ENCODE peak calls at places on chromosomes 3 and 15, in six cellular contexts. T is neural progenitor cell, A is HTR-8/SVneo, S is osteoblast, V is sigmoid colon, D is Peyer's patch. K is an unnamed sample.
A peak's percentile ranks its signal among the peaks of the same experiment; 100 is the strongest.

GRCh38 chr3:4052691-4053090 is 250.5 kb upstream of the SETMAR start:
- DNase-seq in T (no peak), A (no peak), S (no peak), V (no peak), D (no peak), K (no peak)

GRCh38 chr3:126659915-126660886 is 5.3 kb upstream of the TXNRD3 start:
- DNase-seq in T (peak; percentile 47), A (no peak), S (no peak), V (peak; percentile 38), D (peak; percentile 39), K (no peak)

GRCh38 chr15:68819451-68820204 is 1.1 kb downstream of the ANP32A start:
- DNase-seq in T (peak; percentile 70), A (no peak), S (peak; percentile 95), V (peak; percentile 76), D (peak; percentile 62), K (peak; percentile 88)

GRCh38 chr3:7086417-7086816 is 225.5 kb downstream of the GRM7 start:
- DNase-seq in T (no peak), A (no peak), S (no peak), V (no peak), D (no peak), K (no peak)

GRCh38 chr15:101042320-101042719 is 123.2 kb downstream of the LRRK1 start:
- DNase-seq in T (no peak), A (no peak), S (no peak), V (peak; percentile 44), D (peak; percentile 6), K (peak; percentile 20)

GRCh38 chr3:71987089-71987735 is 202.3 kb upstream of the PROK2 start:
- DNase-seq in T (no peak), A (no peak), S (no peak), V (no peak), D (no peak), K (no peak)

GRCh38 chr3:119294889-119295769 is 946 bp downstream of the ARHGAP31 start:
- DNase-seq in T (peak; percentile 46), A (peak; percentile 32), S (peak; percentile 73), V (peak; percentile 74), D (peak; percentile 55), K (peak; percentile 86)

GRCh38 chr15:65868546-65869126 is 655 bp upstream of the RAB11A start:
- DNase-seq in T (peak; percentile 39), A (no peak), S (no peak), V (no peak), D (no peak), K (no peak)

GRCh38 chr15:63218114-63218808 is 28.9 kb downstream of the RAB8B start:
- DNase-seq in T (no peak), A (no peak), S (no peak), V (no peak), D (no peak), K (no peak)

GRCh38 chr3:148999806-149000205 is 8.5 kb downstream of the GYG1 start:
- DNase-seq in T (no peak), A (no peak), S (no peak), V (no peak), D (no peak), K (no peak)

GRCh38 chr3:24598691-24599090 is 104.0 kb upstream of the THRB start:
- DNase-seq in T (no peak), A (no peak), S (no peak), V (no peak), D (no peak), K (no peak)

GRCh38 chr3:5078151-5078550 is 43.9 kb upstream of the ARL8B start:
- DNase-seq in T (no peak), A (no peak), S (peak; percentile 89), V (peak; percentile 15), D (no peak), K (no peak)

GRCh38 chr3:88149146-88149515 is 628 bp upstream of the C3orf38 start:
- DNase-seq in T (peak; percentile 56), A (peak; percentile 13), S (no peak), V (no peak), D (no peak), K (no peak)

GRCh38 chr15:34795267-34796081 is at the start of gene ACTC1:
- DNase-seq in T (peak; percentile 74), A (peak; percentile 32), S (peak; percentile 94), V (peak; percentile 72), D (no peak), K (no peak)

GRCh38 chr3:13661121-13661520 is 112.2 kb downstream of the FBLN2 start:
- DNase-seq in T (no peak), A (no peak), S (no peak), V (no peak), D (no peak), K (no peak)

GRCh38 chr15:36911322-36911944 is 188.9 kb downstream of the MEIS2 start:
- DNase-seq in T (peak; percentile 28), A (no peak), S (peak; percentile 92), V (no peak), D (no peak), K (no peak)